ENCODE peak calls at places on chromosomes 6 and 20, in nine cellular contexts. W is upper lobe of right lung, K is upper lobe of left lung, I is transverse colon, J is neural progenitor cell, Y is cardiac muscle cell, E is right cardiac atrium, L is body of pancreas, P is SJSA1. Q is an unnamed sample.

GRCh38 chr6:144094731-144095133 is 641 bp downstream of the SF3B5 start:
- DNase-seq in W (no peak), K (no peak), I (no peak), J (no peak), Y (no peak), E (no peak), L (peak; percentile 22), P (no peak), Q (no peak)

GRCh38 chr6:102114402-102114801 is 720.9 kb downstream of the GRIK2 start:
- DNase-seq in W (no peak), K (no peak), I (no peak), J (peak; percentile 29), Y (no peak), E (no peak), L (no peak), P (no peak), Q (no peak)

GRCh38 chr20:61883867-61884393 is 181.8 kb downstream of the TAF4 start:
- DNase-seq in W (no peak), K (peak; percentile 25), I (no peak), J (no peak), Y (no peak), E (peak; percentile 10), L (no peak), P (no peak), Q (no peak)

GRCh38 chr6:112254921-112255320 is 554 bp upstream of the LAMA4 start:
- DNase-seq in W (no peak), K (no peak), I (no peak), J (no peak), Y (no peak), E (no peak), L (no peak), P (no peak), Q (no peak)

GRCh38 chr6:137016366-137016765 is 28.4 kb downstream of the IL20RA start:
- DNase-seq in W (no peak), K (no peak), I (no peak), J (no peak), Y (peak; percentile 53), E (no peak), L (no peak), P (no peak), Q (no peak)

GRCh38 chr6:112252571-112253504 is 1.5 kb downstream of the LAMA4 start:
- DNase-seq in W (no peak), K (no peak), I (no peak), J (no peak), Y (peak; percentile 62), E (no peak), L (no peak), P (no peak), Q (no peak)

GRCh38 chr6:138157986-138158638 is 3.6 kb upstream of the ARFGEF3 start:
- DNase-seq in W (no peak), K (no peak), I (no peak), J (no peak), Y (peak; percentile 7), E (no peak), L (no peak), P (no peak), Q (no peak)

GRCh38 chr20:59232618-59233017 is 67.8 kb upstream of the EDN3 start:
- DNase-seq in W (no peak), K (no peak), I (no peak), J (no peak), Y (no peak), E (no peak), L (no peak), P (no peak), Q (no peak)

GRCh38 chr20:59004763-59005522 is 2.1 kb downstream of the CTSZ start:
- DNase-seq in W (peak; percentile 87), K (peak; percentile 54), I (peak; percentile 86), J (no peak), Y (no peak), E (peak; percentile 61), L (no peak), P (no peak), Q (peak; percentile 91)

GRCh38 chr20:52631469-52631868 is 340.7 kb upstream of the TSHZ2 start:
- DNase-seq in W (no peak), K (no peak), I (no peak), J (no peak), Y (no peak), E (no peak), L (no peak), P (no peak), Q (no peak)

GRCh38 chr6:50655848-50656453 is 57.4 kb upstream of the TFAP2D start:
- DNase-seq in W (no peak), K (no peak), I (no peak), J (peak; percentile 39), Y (no peak), E (no peak), L (no peak), P (peak; percentile 2), Q (no peak)

GRCh38 chr6:33113720-33114119 is 37.9 kb downstream of the HLA-DPB1 start:
- DNase-seq in W (no peak), K (no peak), I (no peak), J (no peak), Y (no peak), E (no peak), L (no peak), P (no peak), Q (no peak)

GRCh38 chr6:10528170-10528981 is 7.2 kb downstream of the GCNT2 start:
- DNase-seq in W (no peak), K (no peak), I (peak; percentile 67), J (no peak), Y (peak; percentile 5), E (no peak), L (peak; percentile 62), P (peak; percentile 73), Q (no peak)

GRCh38 chr6:153129873-153130514 is 1.1 kb downstream of the RGS17 start:
- DNase-seq in W (no peak), K (peak; percentile 84), I (no peak), J (peak; percentile 52), Y (peak; percentile 33), E (no peak), L (no peak), P (peak; percentile 24), Q (no peak)

GRCh38 chr6:170296746-170297576 is 6.1 kb upstream of the DLL1 start:
- DNase-seq in W (no peak), K (peak; percentile 77), I (no peak), J (peak; percentile 89), Y (no peak), E (no peak), L (no peak), P (no peak), Q (no peak)

GRCh38 chr6:170297577-170298330 is 6.9 kb upstream of the DLL1 start:
- DNase-seq in W (no peak), K (no peak), I (no peak), J (peak; percentile 73), Y (no peak), E (no peak), L (no peak), P (no peak), Q (peak; percentile 58)

GRCh38 chr6:170298688-170299087 is 7.8 kb upstream of the DLL1 start:
- DNase-seq in W (no peak), K (no peak), I (no peak), J (no peak), Y (no peak), E (no peak), L (no peak), P (no peak), Q (no peak)

GRCh38 chr6:170305772-170306323 is 710 bp upstream of the FAM120B start:
- DNase-seq in W (no peak), K (no peak), I (no peak), J (no peak), Y (no peak), E (no peak), L (no peak), P (no peak), Q (no peak)

GRCh38 chr6:170301184-170301583 is 5.4 kb upstream of the FAM120B start:
- DNase-seq in W (no peak), K (no peak), I (no peak), J (no peak), Y (no peak), E (no peak), L (no peak), P (no peak), Q (no peak)
- H3K9me3 ChIP-seq in W (no peaks in the 10 kb centered on the region), K (no peaks in the 10 kb centered on the region), I (no peaks in the 10 kb centered on the region), J (no peaks in the 10 kb centered on the region), Y (no peaks in the 10 kb centered on the region), E (no peaks in the 10 kb centered on the region), L (no peaks in the 10 kb centered on the region), P (peaks cover 3% of the 10 kb centered on the region), Q (no peaks in the 10 kb centered on the region)

DNA sequence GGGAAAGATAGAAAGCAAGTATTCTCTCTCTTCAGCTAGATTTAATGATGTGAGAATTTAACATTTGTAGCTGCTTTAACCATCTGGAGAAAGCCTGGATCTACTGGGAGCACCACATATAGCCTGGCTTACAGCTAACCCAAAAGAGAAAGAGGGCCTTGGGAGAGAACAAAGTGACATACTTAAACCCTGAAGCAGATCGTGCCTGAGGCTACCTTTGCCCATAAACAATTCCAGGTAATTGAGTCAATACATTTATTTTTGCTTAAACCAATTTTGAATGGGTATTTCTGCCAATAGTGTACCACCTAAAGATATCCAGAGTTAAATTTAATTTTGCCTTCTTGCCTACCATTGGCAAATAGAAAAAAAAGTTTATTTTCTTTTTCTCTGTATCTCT is 103.4 kb upstream of the HIVEP1 start:
- DNase-seq in W (no peak), K (no peak), I (no peak), J (no peak), Y (no peak), E (no peak), L (no peak), P (no peak), Q (no peak)
- H3K4me3 ChIP-seq in W (no peak overlapping the region), K (no peak overlapping the region), I (no peak overlapping the region), J (no peak overlapping the region), Y (no peak overlapping the region), E (no peak overlapping the region), L (no peak overlapping the region), P (no peak overlapping the region), Q (no peak overlapping the region)

GRCh38 chr6:14258695-14259655 is 141.4 kb downstream of the CD83 start:
- DNase-seq in W (no peak), K (peak; percentile 49), I (no peak), J (peak; percentile 16), Y (no peak), E (no peak), L (no peak), P (no peak), Q (no peak)
- H3K4me1 ChIP-seq in W (no peaks in the 10 kb centered on the region), K (no peaks in the 10 kb centered on the region), I (no peaks in the 10 kb centered on the region), J (peaks cover 18% of the 10 kb centered on the region), Y (no peaks in the 10 kb centered on the region), E (no peaks in the 10 kb centered on the region), L (no peaks in the 10 kb centered on the region), P (no peaks in the 10 kb centered on the region), Q (no peaks in the 10 kb centered on the region)

DNA sequence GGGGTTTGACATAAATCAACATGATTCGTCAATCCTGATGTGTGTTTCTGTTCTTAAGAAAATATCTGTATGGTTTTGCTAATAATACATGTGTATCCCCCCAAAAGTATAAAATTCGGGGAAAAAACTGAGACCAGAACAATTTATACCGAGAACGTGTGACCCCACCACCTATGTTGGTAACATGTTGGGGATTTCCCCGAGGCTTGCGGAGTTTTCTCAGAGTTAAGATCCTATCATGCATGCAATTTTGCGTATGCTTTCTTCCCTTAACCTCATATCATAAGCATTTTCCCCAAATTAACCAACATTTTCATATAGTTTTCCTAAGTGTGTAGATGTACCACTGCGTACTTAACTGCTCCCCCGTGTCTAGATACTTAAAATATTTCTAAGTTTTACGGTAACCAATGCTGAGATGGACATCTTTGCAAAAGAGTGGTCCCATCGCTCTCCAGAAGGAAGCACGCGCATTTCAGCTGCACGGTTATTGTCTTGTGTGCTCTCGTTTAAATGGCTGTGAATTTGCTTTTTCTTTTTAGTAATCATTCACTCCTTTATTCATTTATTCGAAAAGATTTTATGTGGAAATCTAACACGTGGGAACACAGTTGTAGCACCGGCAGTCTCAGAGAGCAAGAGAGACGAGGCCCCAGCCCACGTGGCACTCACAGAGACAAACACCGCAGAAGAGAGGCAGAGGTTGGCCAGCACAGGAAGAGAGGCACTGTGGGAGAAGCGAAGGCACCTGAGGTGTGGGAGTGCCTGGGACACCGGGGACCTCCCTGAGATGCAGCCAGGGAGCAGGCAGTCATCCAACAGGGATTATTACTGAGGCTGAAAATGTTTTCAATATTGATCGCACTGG is 13.2 kb upstream of the IRF4 start:
- DNase-seq in W (no peak), K (no peak), I (no peak), J (no peak), Y (no peak), E (no peak), L (no peak), P (no peak), Q (no peak)
- H3K9me3 ChIP-seq in W (no peaks in the 10 kb centered on the region), K (no peaks in the 10 kb centered on the region), I (no peaks in the 10 kb centered on the region), J (no peaks in the 10 kb centered on the region), Y (no peaks in the 10 kb centered on the region), E (no peaks in the 10 kb centered on the region), L (no peaks in the 10 kb centered on the region), P (peaks cover 3% of the 10 kb centered on the region), Q (peaks cover 32% of the 10 kb centered on the region)